ENCODE peak calls at places on chromosomes 5 and 9, in ten cellular contexts. I is heart left ventricle; H is CD8-positive, alpha-beta memory T cell; A is uterus; K is WERI-Rb-1; S is Peyer's patch; J is hepatocyte; N is lower lobe of right lung; M is trophoblast cell; P is thoracic aorta. B is an unnamed sample.

GRCh38 chr5:113245427-113246052 is 189.2 kb downstream of the TSSK1B start:
- DNase-seq in I (no peak), J (no peak), M (no peak), K (no peak), S (no peak), N (no peak), H (no peak), A (no peak), P (no peak), B (no peak)

GRCh38 chr5:104412649-104413240 is 850.2 kb upstream of the NUDT12 start:
- DNase-seq in J (peak; percentile 41), H (no peak), S (no peak), M (peak; percentile 45), A (no peak), I (no peak), K (peak; percentile 48), P (no peak), N (no peak), B (no peak)

GRCh38 chr9:135504262-135505229 is 4.1 kb downstream of the MRPS2 start:
- DNase-seq in N (peak; percentile 72), M (peak; percentile 57), I (peak; percentile 51), J (peak; percentile 79), S (peak; percentile 83), H (peak; percentile 24), A (peak; percentile 37), P (no peak), K (peak; percentile 77), B (no peak)

GRCh38 chr5:173717959-173718358 is 101.5 kb upstream of the BOD1 start:
- DNase-seq in M (no peak), A (no peak), N (no peak), H (no peak), P (no peak), K (no peak), I (no peak), S (no peak), J (no peak), B (no peak)

GRCh38 chr9:33180526-33181184 is 13.5 kb upstream of the B4GALT1 start:
- DNase-seq in P (no peak), S (no peak), N (no peak), I (no peak), J (no peak), M (peak; percentile 88), H (no peak), K (no peak), A (no peak), B (no peak)

GRCh38 chr9:38153152-38153909 is 84.3 kb upstream of the SHB start:
- DNase-seq in N (no peak), K (no peak), H (no peak), S (no peak), A (no peak), I (no peak), M (no peak), J (peak; percentile 27), P (no peak), B (no peak)

GRCh38 chr9:114371986-114372917 is 15.5 kb downstream of the AKNA start:
- DNase-seq in H (peak; percentile 63), M (no peak), K (no peak), A (peak; percentile 76), N (peak; percentile 69), S (peak; percentile 86), J (no peak), P (no peak), I (no peak), B (no peak)

GRCh38 chr9:137776306-137776995 is 101.1 kb upstream of the CACNA1B start:
- DNase-seq in I (no peak), K (no peak), J (no peak), S (no peak), H (no peak), P (no peak), A (no peak), N (no peak), M (no peak), B (no peak)

GRCh38 chr9:117929873-117930272 is 225.7 kb downstream of the TLR4 start:
- DNase-seq in A (no peak), H (no peak), P (no peak), K (no peak), M (no peak), I (no peak), S (no peak), N (no peak), J (no peak), B (no peak)

GRCh38 chr5:126263567-126264173 is 159.5 kb upstream of the GRAMD2B start:
- DNase-seq in N (no peak), S (no peak), A (no peak), M (no peak), P (no peak), I (no peak), H (no peak), J (no peak), K (peak; percentile 65), B (no peak)

GRCh38 chr5:141677415-141677814 is 4.6 kb downstream of the ARAP3 start:
- DNase-seq in P (no peak), S (no peak), M (no peak), K (peak; percentile 44), N (no peak), I (no peak), H (no peak), A (no peak), J (no peak), B (no peak)

GRCh38 chr5:162565-163337 is 28.5 kb upstream of the LRRC14B start:
- DNase-seq in H (no peak), M (no peak), J (no peak), S (peak; percentile 32), I (no peak), P (no peak), A (no peak), N (no peak), K (no peak), B (peak; percentile 35)

GRCh38 chr9:34501889-34502425 is 20.8 kb downstream of the ENHO start:
- DNase-seq in I (peak; percentile 62), A (peak; percentile 45), M (no peak), J (peak; percentile 49), H (no peak), S (no peak), K (peak; percentile 41), P (no peak), N (peak; percentile 78), B (no peak)

GRCh38 chr9:133534346-133535284 is at the start of gene ADAMTSL2:
- DNase-seq in P (no peak), N (no peak), S (no peak), K (no peak), H (no peak), M (no peak), I (peak; percentile 78), A (peak; percentile 83), J (peak; percentile 87), B (peak; percentile 68)

GRCh38 chr5:157076558-157076957 is 17.6 kb upstream of the HAVCR1 start:
- DNase-seq in P (no peak), H (no peak), I (no peak), S (no peak), K (no peak), M (no peak), N (no peak), J (no peak), A (no peak), B (no peak)

GRCh38 chr5:147427784-147428401 is 82.0 kb downstream of the DPYSL3 start:
- DNase-seq in K (no peak), N (no peak), I (no peak), M (no peak), S (no peak), J (no peak), H (no peak), P (peak; percentile 53), A (no peak), B (no peak)

GRCh38 chr5:139296198-139296597 is 2.7 kb downstream of the MATR3 start:
- DNase-seq in M (no peak), K (no peak), H (no peak), I (no peak), A (no peak), N (no peak), S (no peak), P (no peak), J (no peak), B (no peak)
- H3K4me3 ChIP-seq in M (no peak overlapping the region), K (no peak overlapping the region), H (no peak overlapping the region), I (no peak overlapping the region), A (no peak overlapping the region), N (peak overlapping the region; percentile 90), S (no peak overlapping the region), P (peak overlapping the region; percentile 99), J (peak overlapping the region; percentile 91), B (peak overlapping the region; percentile 88)

GRCh38 chr5:1439388-1440097 is 5.7 kb downstream of the SLC6A3 start:
- DNase-seq in H (no peak), K (no peak), I (no peak), A (no peak), P (no peak), J (no peak), S (peak; percentile 19), N (no peak), M (no peak), B (peak; percentile 34)
- H3K27me3 ChIP-seq in H (peaks cover 13% of the 10 kb centered on the region), K (peaks cover 15% of the 10 kb centered on the region), I (peaks cover 49% of the 10 kb centered on the region), A (peaks cover 25% of the 10 kb centered on the region), P (peaks cover 4% of the 10 kb centered on the region), J (peaks cover 30% of the 10 kb centered on the region), S (peaks cover 19% of the 10 kb centered on the region), N (peaks cover 43% of the 10 kb centered on the region), M (peaks cover 18% of the 10 kb centered on the region), B (no peaks in the 10 kb centered on the region)

DNA sequence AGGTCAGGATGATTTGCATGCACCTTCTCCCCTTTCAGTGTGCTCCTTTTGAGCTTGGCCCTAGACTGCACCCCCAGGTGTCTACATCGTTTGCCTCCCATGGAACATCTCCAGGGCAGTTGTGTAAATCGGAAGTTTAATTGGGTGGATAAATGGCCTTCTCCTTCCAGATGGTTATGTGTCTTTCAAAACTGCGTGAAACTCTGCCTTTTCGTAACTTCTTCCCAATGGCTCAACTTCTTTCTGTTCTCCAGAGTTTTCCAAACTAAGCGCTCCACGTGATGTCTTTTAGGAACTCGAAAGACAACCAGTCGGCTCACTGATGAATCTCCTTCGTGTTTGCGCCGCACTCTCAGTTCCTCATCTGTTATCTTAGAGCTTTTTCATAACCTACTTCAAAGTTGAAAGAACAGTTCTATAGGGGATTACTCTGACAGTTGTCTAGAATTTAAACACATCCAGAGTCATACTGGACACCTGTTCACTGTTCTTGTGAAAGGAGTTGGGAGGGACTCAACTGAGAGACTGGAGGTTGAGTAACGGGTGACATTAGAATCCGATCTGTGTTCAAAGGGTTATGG is 1.8 kb downstream of the ADAMTS19 start:
- DNase-seq in K (no peak), A (no peak), N (no peak), H (no peak), J (no peak), P (no peak), M (no peak), I (no peak), S (no peak), B (no peak)
- H3K4me3 ChIP-seq in K (peak overlapping the region; percentile 61), A (peak overlapping the region; percentile 61), N (peak overlapping the region; percentile 45), H (no peak overlapping the region), J (peak overlapping the region; percentile 89), P (peak overlapping the region; percentile 69), M (peak overlapping the region; percentile 66), I (peak overlapping the region; percentile 48), S (no peak overlapping the region), B (peak overlapping the region; percentile 51)

DNA sequence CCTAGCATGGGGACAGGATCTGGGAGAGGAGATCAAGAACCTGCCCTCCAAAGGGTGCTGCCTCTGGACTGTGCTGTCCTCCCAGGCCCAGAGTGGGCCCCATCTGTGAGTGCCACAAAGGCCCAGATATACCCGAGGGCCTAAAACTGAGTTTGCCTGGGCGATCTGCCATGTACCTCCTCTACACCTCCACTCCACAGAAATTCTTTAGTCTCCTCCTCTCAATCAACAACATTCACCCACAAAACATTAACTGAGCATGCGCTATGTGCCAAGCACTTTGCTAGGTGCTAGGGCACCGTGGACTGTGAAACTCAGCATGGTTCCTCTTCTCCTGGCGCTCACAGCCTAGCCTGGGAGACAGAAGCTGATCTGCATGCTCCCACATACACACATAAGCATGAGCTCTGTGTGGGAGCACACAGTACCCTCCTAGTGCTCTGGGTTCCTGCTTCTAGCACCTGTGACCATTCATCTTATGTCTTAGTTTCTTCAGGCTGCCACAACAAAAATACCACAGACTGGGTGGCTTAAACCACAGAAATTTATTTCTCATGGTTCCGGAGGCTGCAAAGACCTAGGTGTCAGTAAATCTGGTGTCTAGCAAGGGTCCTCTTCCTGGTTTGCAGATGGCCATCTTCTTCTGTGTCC is 82.0 kb upstream of the FSTL4 start:
- DNase-seq in P (no peak), J (no peak), N (no peak), M (no peak), S (no peak), A (no peak), I (no peak), H (no peak), K (no peak), B (no peak)
- H3K27me3 ChIP-seq in P (no peaks in the 10 kb centered on the region), J (peaks cover 16% of the 10 kb centered on the region), N (no peaks in the 10 kb centered on the region), M (no peaks in the 10 kb centered on the region), S (no peaks in the 10 kb centered on the region), A (no peaks in the 10 kb centered on the region), I (peaks cover 3% of the 10 kb centered on the region), H (no peaks in the 10 kb centered on the region), K (no peaks in the 10 kb centered on the region), B (no peaks in the 10 kb centered on the region)

B was measured in ascending aorta.